ENCODE peak calls at places on chromosomes 5 and 9, in four cellular contexts. P is A549, K is neural progenitor cell, Y is adrenal gland. T is an unnamed sample. For H3K4me1, the result is how much of the 10 kb centered on the place peaks cover.

GRCh38 chr5:176183321-176184074 is 54.7 kb upstream of the SIMC1 start:
- DNase-seq in P (no peak), K (peak), Y (no peak), T (no peak)

GRCh38 chr5:180823346-180823745 is 20.7 kb upstream of the MGAT1 start:
- DNase-seq in P (no peak), K (no peak), Y (peak), T (no peak)

GRCh38 chr9:69919461-69920061 is 98.9 kb downstream of the CFAP95 start:
- DNase-seq in P (peak), K (peak), Y (no peak), T (peak)

GRCh38 chr9:98949565-98949964 is 5.9 kb downstream of the COL15A1 start:
- DNase-seq in P (no peak), K (no peak), Y (no peak), T (no peak)

GRCh38 chr5:100872409-100873190 is 30.5 kb downstream of the ST8SIA4 start:
- DNase-seq in P (no peak), K (no peak), Y (no peak), T (no peak)

GRCh38 chr5:65809817-65810531 is 88.0 kb downstream of the NLN start:
- DNase-seq in P (no peak), K (no peak), Y (peak), T (no peak)

GRCh38 chr5:74019923-74020322 is 393.9 kb downstream of the ARHGEF28 start:
- DNase-seq in P (no peak), K (no peak), Y (no peak), T (peak)

GRCh38 chr5:91499943-91500531 is 116.9 kb upstream of the ARRDC3 start:
- DNase-seq in P (peak), K (peak), Y (no peak), T (peak)

GRCh38 chr9:69325409-69326212 is 596 bp downstream of the ENTREP1 start:
- DNase-seq in P (peak), K (peak), Y (no peak), T (peak)

GRCh38 chr9:106893088-106893487 is 30.1 kb downstream of the ZNF462 start:
- DNase-seq in P (peak), K (no peak), Y (peak), T (no peak)

GRCh38 chr5:110817437-110817836 is 78.6 kb downstream of the SLC25A46 start:
- DNase-seq in P (no peak), K (no peak), Y (no peak), T (no peak)

GRCh38 chr5:7756453-7756852 is 94.5 kb downstream of the CFAP90 start:
- DNase-seq in P (no peak), K (no peak), Y (no peak), T (no peak)

GRCh38 chr9:123368481-123369153 is 12.6 kb downstream of the CRB2 start:
- DNase-seq in P (no peak), K (no peak), Y (no peak), T (no peak)

GRCh38 chr9:112348993-112349333 is 15.5 kb upstream of the PTBP3 start:
- DNase-seq in P (no peak), K (no peak), Y (no peak), T (no peak)

GRCh38 chr9:119365291-119366027 is 3.8 kb downstream of the BRINP1 start:
- DNase-seq in P (peak), K (peak), Y (peak), T (peak)

DNA sequence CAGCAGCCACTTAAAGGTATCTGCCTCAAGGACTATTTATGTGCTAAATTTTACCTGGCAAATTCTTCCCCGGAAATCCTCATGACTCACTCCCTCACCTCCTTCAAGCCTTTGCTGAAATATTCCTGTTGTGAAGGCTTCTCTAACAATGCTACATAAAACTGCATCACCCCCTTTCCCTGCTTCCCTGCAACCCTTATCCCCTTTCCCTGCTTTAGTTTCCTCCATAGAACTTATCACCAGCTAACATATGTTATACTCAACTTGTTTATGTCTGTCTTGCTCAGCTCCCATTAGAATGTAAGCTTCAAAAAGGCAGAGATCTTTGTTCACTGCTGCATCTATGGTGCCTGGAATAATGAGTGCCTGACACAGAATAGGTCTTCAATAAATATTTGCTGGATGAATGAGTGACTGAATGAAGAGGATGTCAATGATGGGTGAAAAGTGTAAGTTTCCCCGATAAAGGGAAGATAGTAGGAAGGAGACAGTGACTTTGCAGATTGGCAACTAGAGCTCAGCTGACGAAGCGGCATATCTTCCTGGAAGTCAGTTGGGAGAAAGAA is 54.3 kb upstream of the ZNF366 start:
- DNase-seq in P (no peak), K (no peak), Y (no peak), T (no peak)
- H3K4me1 ChIP-seq in P (under half), K (under half), Y (under half), T (under half)

GRCh38 chr5:143064207-143064606 is 294.0 kb downstream of the ARHGAP26 start:
- DNase-seq in P (no peak), K (no peak), Y (no peak), T (no peak)
- H3K4me1 ChIP-seq in P (half or more), K (under half), Y (under half), T (under half)

GRCh38 chr5:56493293-56493692 is 260.2 kb upstream of the ANKRD55 start:
- DNase-seq in P (no peak), K (no peak), Y (no peak), T (no peak)
- H3K4me1 ChIP-seq in P (under half), K (under half), Y (under half), T (half or more)

DNA sequence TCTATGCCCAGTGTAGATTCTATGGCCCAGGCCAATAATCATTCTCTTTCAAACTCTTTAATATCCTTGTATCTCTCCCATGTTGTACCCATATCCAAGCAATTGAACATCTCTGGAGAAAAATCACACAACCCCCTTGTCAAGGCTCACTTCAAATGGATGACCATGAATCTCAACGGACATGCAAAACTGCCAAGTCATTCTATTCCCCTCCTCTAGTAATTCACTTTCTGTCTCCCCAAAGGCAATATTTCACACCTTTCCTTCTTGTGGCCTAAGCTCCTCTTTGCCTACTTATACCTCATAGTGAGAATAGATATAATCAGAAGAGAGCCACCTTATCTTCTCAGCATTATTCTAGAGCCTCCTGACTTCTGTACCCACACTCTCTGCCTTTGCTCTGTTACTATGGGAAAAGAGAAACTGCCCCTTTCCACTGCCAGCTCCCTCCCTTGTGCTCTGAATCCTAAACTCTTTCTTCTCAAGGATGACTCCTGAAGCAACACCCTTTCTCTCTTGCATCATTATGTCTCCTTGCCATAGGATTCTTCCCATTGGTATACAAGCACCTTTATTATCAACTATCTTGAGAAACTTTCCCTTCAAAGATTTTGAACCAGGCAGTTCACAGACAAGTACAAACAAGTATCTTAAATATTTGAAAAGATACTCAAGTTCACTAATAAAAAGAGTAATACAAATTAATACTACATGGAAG is 66.1 kb downstream of the RPS23 start:
- DNase-seq in P (no peak), K (no peak), Y (no peak), T (no peak)
- H3K4me1 ChIP-seq in P (under half), K (under half), Y (under half), T (under half)

GRCh38 chr9:81596671-81597426 is 92.5 kb downstream of the TLE1 start:
- DNase-seq in P (no peak), K (no peak), Y (no peak), T (peak)
- H3K4me1 ChIP-seq in P (under half), K (under half), Y (under half), T (under half)

DNA sequence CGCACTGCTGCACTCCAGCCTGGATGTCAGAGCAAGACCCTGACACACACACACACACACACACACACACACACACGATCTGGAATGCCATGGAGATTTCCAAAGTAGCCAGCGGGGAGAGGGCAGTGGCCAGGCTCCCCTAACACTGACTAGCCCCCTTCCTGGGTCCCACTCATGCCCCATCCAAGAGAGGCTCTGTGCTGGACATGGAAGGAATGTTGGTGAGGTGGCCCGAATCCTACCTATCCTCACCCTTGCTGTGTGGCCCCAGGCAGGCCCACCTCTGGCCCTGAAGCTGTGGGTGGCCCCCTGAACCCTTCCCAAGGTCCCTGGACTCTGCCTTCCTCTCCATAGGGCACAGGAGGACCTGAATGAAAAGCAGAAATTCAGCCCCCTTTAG is 7.3 kb downstream of the BRD3 start:
- DNase-seq in P (no peak), K (no peak), Y (no peak), T (no peak)
- H3K4me1 ChIP-seq in P (under half), K (under half), Y (half or more), T (under half)

GRCh38 chr9:21550392-21550791 is 68.3 kb upstream of the IFNE start:
- DNase-seq in P (no peak), K (no peak), Y (no peak), T (peak)
- H3K4me1 ChIP-seq in P (half or more), K (under half), Y (under half), T (under half)

GRCh38 chr9:86272221-86272620 is 10.1 kb downstream of the ISCA1 start:
- DNase-seq in P (no peak), K (no peak), Y (no peak), T (no peak)
- H3K4me1 ChIP-seq in P (under half), K (under half), Y (under half), T (under half)

GRCh38 chr9:94804917-94805544 is 78.5 kb downstream of the AOPEP start:
- DNase-seq in P (no peak), K (no peak), Y (no peak), T (no peak)
- H3K4me1 ChIP-seq in P (half or more), K (under half), Y (under half), T (under half)

DNA sequence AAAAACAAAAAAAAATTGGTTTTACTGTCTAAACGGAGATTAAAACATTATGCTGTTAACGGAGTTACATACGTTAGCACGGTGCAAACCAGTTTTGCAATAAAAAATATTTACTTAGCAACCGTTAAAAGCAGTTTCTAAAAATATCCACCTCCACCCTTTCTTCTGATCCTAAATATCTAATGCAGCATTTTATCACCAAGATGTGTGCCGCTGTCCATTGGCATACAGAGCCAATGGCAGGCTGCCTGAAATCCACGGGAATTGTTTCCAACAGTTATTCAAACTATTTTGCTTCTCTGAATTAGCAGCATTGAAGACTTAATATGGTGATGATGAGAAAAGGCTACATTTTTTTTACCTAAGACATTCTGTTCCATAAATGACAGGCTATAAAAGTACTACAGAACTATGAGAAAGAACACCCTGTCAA is 61.6 kb downstream of the CSNK1A1 start:
- DNase-seq in P (no peak), K (no peak), Y (peak), T (no peak)
- H3K4me1 ChIP-seq in P (half or more), K (under half), Y (under half), T (under half)